ENCODE peak calls at places on chromosomes 4 and X, in five cellular contexts. M, Z, C, D and W are unnamed samples.

GRCh38 chr4:26867914-26868684 is 7.5 kb downstream of the STIM2 start:
- DNase-seq in M (peak; percentile 30), Z (no peak), C (no peak), D (no peak), W (no peak)

GRCh38 chrX:13376857-13377441 is 57.1 kb upstream of the ATXN3L start:
- DNase-seq in M (no peak), Z (no peak), C (no peak), D (no peak), W (no peak)

GRCh38 chr4:94507708-94508107 is 56.0 kb downstream of the PDLIM5 start:
- DNase-seq in M (peak; percentile 61), Z (no peak), C (no peak), D (no peak), W (no peak)

GRCh38 chrX:44874481-44875184 is 1.6 kb downstream of the KDM6A start:
- DNase-seq in M (peak; percentile 36), Z (peak; percentile 36), C (no peak), D (no peak), W (peak; percentile 5)

GRCh38 chr4:127236875-127237274 is 395.9 kb upstream of the INTU start:
- DNase-seq in M (no peak), Z (no peak), C (no peak), D (no peak), W (no peak)

GRCh38 chr4:139214039-139214534 is 37.1 kb upstream of the ELF2 start:
- DNase-seq in M (no peak), Z (peak; percentile 64), C (no peak), D (no peak), W (peak; percentile 26)

GRCh38 chrX:109635151-109635550 is 10.2 kb upstream of the KCNE5 start:
- DNase-seq in M (no peak), Z (no peak), C (peak; percentile 14), D (no peak), W (no peak)

GRCh38 chrX:151801980-151802379 is 67.4 kb downstream of the CNGA2 start:
- DNase-seq in M (no peak), Z (no peak), C (peak; percentile 1), D (no peak), W (no peak)

GRCh38 chr4:17489721-17490120 is 22.2 kb downstream of the QDPR start:
- DNase-seq in M (no peak), Z (no peak), C (no peak), D (no peak), W (no peak)

GRCh38 chr4:69617083-69617694 is 22.3 kb downstream of the UGT2A2 start:
- DNase-seq in M (no peak), Z (no peak), C (peak; percentile 47), D (no peak), W (peak; percentile 40)

GRCh38 chrX:132023896-132024386 is 839 bp downstream of the STK26 start:
- DNase-seq in M (peak; percentile 13), Z (peak; percentile 43), C (no peak), D (peak; percentile 69), W (no peak)

GRCh38 chr4:173025131-173025530 is 143.5 kb upstream of the GALNT7 start:
- DNase-seq in M (no peak), Z (peak; percentile 42), C (peak; percentile 52), D (no peak), W (peak; percentile 48)

GRCh38 chrX:20547649-20548051 is 280.9 kb upstream of the RPS6KA3 start:
- DNase-seq in M (no peak), Z (no peak), C (peak; percentile 13), D (no peak), W (no peak)

GRCh38 chr4:83552924-83553323 is 17.0 kb downstream of the GPAT3 start:
- DNase-seq in M (no peak), Z (no peak), C (peak; percentile 62), D (no peak), W (no peak)

GRCh38 chr4:2472187-2472586 is 3.3 kb downstream of the RNF4 start:
- DNase-seq in M (no peak), Z (no peak), C (no peak), D (no peak), W (no peak)

GRCh38 chrX:31449064-31449463 is 377.2 kb upstream of the FTHL17 start:
- DNase-seq in M (no peak), Z (no peak), C (no peak), D (no peak), W (no peak)

GRCh38 chr4:1340181-1340747 is 6.7 kb upstream of the UVSSA start:
- DNase-seq in M (no peak), Z (no peak), C (no peak), D (no peak), W (no peak)

GRCh38 chr4:5957091-5957490 is 61.1 kb downstream of the C4orf50 start:
- DNase-seq in M (no peak), Z (no peak), C (no peak), D (peak; percentile 51), W (no peak)

GRCh38 chrX:22627576-22627975 is 354.9 kb downstream of the CBLL2 start:
- DNase-seq in M (no peak), Z (no peak), C (no peak), D (no peak), W (no peak)

GRCh38 chrX:26918633-26919032 is 544.5 kb downstream of the PPP4R3C start:
- DNase-seq in M (no peak), Z (no peak), C (no peak), D (no peak), W (no peak)

GRCh38 chr4:42656736-42656985 is 244 bp downstream of the ATP8A1 start:
- DNase-seq in M (no peak), Z (no peak), C (no peak), D (no peak), W (no peak)

GRCh38 chr4:103067841-103068547 is 8.6 kb downstream of the SLC9B2 start:
- DNase-seq in M (no peak), Z (no peak), C (no peak), D (no peak), W (no peak)

GRCh38 chr4:168440442-168441264 is 39.6 kb downstream of the DDX60L start:
- DNase-seq in M (no peak), Z (no peak), C (peak; percentile 28), D (no peak), W (no peak)

GRCh38 chrX:54786972-54787371 is 11.1 kb downstream of the ITIH6 start:
- DNase-seq in M (no peak), Z (no peak), C (no peak), D (no peak), W (no peak)

GRCh38 chrX:4805559-4805958 is 1092.1 kb upstream of the PRKX start:
- DNase-seq in M (no peak), Z (no peak), C (no peak), D (no peak), W (no peak)

GRCh38 chrX:111151764-111152163 is 55.8 kb downstream of the PAK3 start:
- DNase-seq in M (no peak), Z (no peak), C (no peak), D (no peak), W (no peak)

GRCh38 chrX:48813605-48814004 is 11.7 kb downstream of the HDAC6 start:
- DNase-seq in M (no peak), Z (no peak), C (no peak), D (no peak), W (no peak)

GRCh38 chr4:112147697-112148096 is 2.4 kb downstream of the FAM241A start:
- DNase-seq in M (no peak), Z (no peak), C (no peak), D (no peak), W (no peak)

GRCh38 chr4:188008377-188008776 is 12.8 kb downstream of the ZFP42 start:
- DNase-seq in M (no peak), Z (no peak), C (peak; percentile 25), D (no peak), W (no peak)

GRCh38 chrX:22095306-22095705 is 63.2 kb downstream of the PHEX start:
- DNase-seq in M (peak; percentile 24), Z (no peak), C (no peak), D (no peak), W (no peak)

GRCh38 chr4:100938698-100939097 is 408.6 kb downstream of the PPP3CA start:
- DNase-seq in M (no peak), Z (no peak), C (no peak), D (no peak), W (no peak)

GRCh38 chrX:15356444-15356843 is 21.1 kb upstream of the PIGA start:
- DNase-seq in M (no peak), Z (no peak), C (no peak), D (no peak), W (no peak)

GRCh38 chrX:41561045-41561444 is 113.9 kb downstream of the NYX start:
- DNase-seq in M (no peak), Z (no peak), C (peak; percentile 47), D (no peak), W (no peak)

GRCh38 chrX:54452920-54453319 is 12.7 kb downstream of the TSR2 start:
- DNase-seq in M (no peak), Z (no peak), C (no peak), D (no peak), W (no peak)

GRCh38 chr4:168221298-168221697 is 97.3 kb downstream of the DDX60 start:
- DNase-seq in M (no peak), Z (no peak), C (no peak), D (no peak), W (no peak)

GRCh38 chr4:119647558-119647957 is 19.0 kb upstream of the PDE5A start:
- DNase-seq in M (no peak), Z (no peak), C (no peak), D (no peak), W (no peak)

GRCh38 chr4:38856524-38857337 is at the start of gene TLR6:
- DNase-seq in M (no peak), Z (peak; percentile 68), C (peak; percentile 84), D (no peak), W (peak; percentile 75)

GRCh38 chrX:68997911-68998310 is 167.3 kb downstream of the PJA1 start:
- DNase-seq in M (peak; percentile 58), Z (no peak), C (no peak), D (no peak), W (no peak)

GRCh38 chr4:3386486-3386885 is 55.3 kb upstream of the HGFAC start:
- DNase-seq in M (no peak), Z (no peak), C (no peak), D (no peak), W (no peak)